ENCODE peak calls at places on chromosomes 3 and 15, in five cellular contexts. I is right atrium auricular region; S is uterus; L is CD4-positive, alpha-beta T cell; W is left ventricle myocardium inferior. O is an unnamed sample.

GRCh38 chr15:68400066-68400456 is 31.9 kb downstream of the ITGA11 start:
- DNase-seq in I (no peak), S (no peak), L (no peak), W (no peak), O (no peak)

GRCh38 chr3:171825222-171825828 is 15.0 kb upstream of the PLD1 start:
- DNase-seq in I (no peak), S (peak), L (no peak), W (no peak), O (no peak)

GRCh38 chr3:46188708-46189107 is 19.4 kb downstream of the CCR1 start:
- DNase-seq in I (no peak), S (no peak), L (no peak), W (no peak), O (no peak)

GRCh38 chr3:177705976-177706866 is 508.9 kb upstream of the TBL1XR1 start:
- DNase-seq in I (peak), S (peak), L (no peak), W (peak), O (no peak)

GRCh38 chr15:60973637-60974415 is 255.3 kb downstream of the RORA start:
- DNase-seq in I (no peak), S (no peak), L (no peak), W (no peak), O (no peak)

GRCh38 chr3:175338775-175339535 is 479.8 kb downstream of the NAALADL2 start:
- DNase-seq in I (no peak), S (no peak), L (no peak), W (no peak), O (no peak)

GRCh38 chr3:101978348-101978747 is 129.0 kb downstream of the NFKBIZ start:
- DNase-seq in I (no peak), S (no peak), L (no peak), W (no peak), O (no peak)

GRCh38 chr3:32646761-32647160 is 38.2 kb upstream of the CNOT10 start:
- DNase-seq in I (no peak), S (no peak), L (no peak), W (no peak), O (no peak)

GRCh38 chr15:83310521-83311456 is 26.3 kb upstream of the BNC1 start:
- DNase-seq in I (no peak), S (no peak), L (no peak), W (no peak), O (no peak)

GRCh38 chr3:127411083-127411727 is 123.4 kb upstream of the PRR20G start:
- DNase-seq in I (peak), S (no peak), L (no peak), W (no peak), O (no peak)

GRCh38 chr3:150237490-150237889 is 170.6 kb upstream of the TSC22D2 start:
- DNase-seq in I (no peak), S (peak), L (no peak), W (no peak), O (no peak)

GRCh38 chr3:133930341-133930933 is 34.8 kb upstream of the RAB6B start:
- DNase-seq in I (peak), S (no peak), L (no peak), W (no peak), O (peak)

GRCh38 chr3:4729061-4729973 is 236.2 kb downstream of the ITPR1 start:
- DNase-seq in I (no peak), S (no peak), L (no peak), W (no peak), O (no peak)

GRCh38 chr3:195185574-195185973 is 85.4 kb downstream of the XXYLT1 start:
- DNase-seq in I (no peak), S (peak), L (no peak), W (no peak), O (peak)

GRCh38 chr3:30752961-30753360 is 141.5 kb downstream of the GADL1 start:
- DNase-seq in I (no peak), S (no peak), L (no peak), W (no peak), O (peak)

GRCh38 chr15:88813960-88814359 is 10.7 kb downstream of the ACAN start:
- DNase-seq in I (no peak), S (no peak), L (no peak), W (no peak), O (no peak)

GRCh38 chr3:161142486-161142885 is 37.3 kb upstream of the B3GALNT1 start:
- DNase-seq in I (no peak), S (no peak), L (no peak), W (no peak), O (no peak)

GRCh38 chr3:13505147-13506130 is 25.3 kb downstream of the HDAC11 start:
- DNase-seq in I (no peak), S (no peak), L (no peak), W (no peak), O (no peak)

GRCh38 chr15:70354260-70354894 is 256.7 kb upstream of the TLE3 start:
- DNase-seq in I (peak), S (no peak), L (no peak), W (no peak), O (no peak)

GRCh38 chr15:87633471-87633870 is 623.1 kb downstream of the NTRK3 start:
- DNase-seq in I (no peak), S (no peak), L (no peak), W (no peak), O (no peak)

GRCh38 chr3:130894130-130894872 is 417 bp downstream of the ATP2C1 start:
- DNase-seq in I (peak), S (peak), L (peak), W (peak), O (no peak)

GRCh38 chr3:169146112-169146665 is 517.3 kb downstream of the MECOM start:
- DNase-seq in I (peak), S (peak), L (no peak), W (peak), O (no peak)

GRCh38 chr3:187295635-187296034 is 4.1 kb upstream of the MASP1 start:
- DNase-seq in I (no peak), S (no peak), L (no peak), W (no peak), O (no peak)

GRCh38 chr3:32961189-32961715 is 9.8 kb downstream of the CCR4 start:
- DNase-seq in I (no peak), S (no peak), L (no peak), W (no peak), O (no peak)

GRCh38 chr3:5732081-5732480 is 544.6 kb downstream of the EDEM1 start:
- DNase-seq in I (no peak), S (no peak), L (no peak), W (no peak), O (no peak)

GRCh38 chr3:134387293-134387692 is 13.0 kb upstream of the AMOTL2 start:
- DNase-seq in I (no peak), S (no peak), L (no peak), W (no peak), O (no peak)

GRCh38 chr3:43759297-43759782 is 68.6 kb downstream of the ABHD5 start:
- DNase-seq in I (no peak), S (no peak), L (no peak), W (peak), O (no peak)

GRCh38 chr3:55169608-55170010 is 241.8 kb upstream of the LRTM1 start:
- DNase-seq in I (no peak), S (peak), L (no peak), W (no peak), O (no peak)

GRCh38 chr3:129016366-129016724 is 15.2 kb downstream of the EFCC1 start:
- DNase-seq in I (no peak), S (no peak), L (peak), W (no peak), O (no peak)

GRCh38 chr3:125591116-125591755 is 4.1 kb downstream of the OSBPL11 start:
- DNase-seq in I (no peak), S (no peak), L (no peak), W (no peak), O (no peak)

GRCh38 chr3:30779686-30780287 is 114.7 kb downstream of the GADL1 start:
- DNase-seq in I (no peak), S (no peak), L (no peak), W (no peak), O (no peak)

GRCh38 chr3:129502641-129503386 is 25.6 kb upstream of the RHO start:
- DNase-seq in I (no peak), S (no peak), L (no peak), W (peak), O (no peak)

GRCh38 chr3:14565791-14566588 is 25.8 kb upstream of the GRIP2 start:
- DNase-seq in I (no peak), S (no peak), L (no peak), W (no peak), O (peak)

GRCh38 chr3:150335631-150336030 is 72.5 kb upstream of the TSC22D2 start:
- DNase-seq in I (no peak), S (no peak), L (no peak), W (no peak), O (no peak)

GRCh38 chr3:179653777-179654117 is 907 bp downstream of the USP13 start:
- DNase-seq in I (no peak), S (no peak), L (peak), W (peak), O (no peak)

GRCh38 chr15:75694241-75695182 is 18.1 kb downstream of the CSPG4 start:
- DNase-seq in I (peak), S (peak), L (no peak), W (peak), O (no peak)
- TF ChIP-seq CTCF in I (peak), S (peak), L (no peak), W (peak), O (no peak)

GRCh38 chr3:25861566-25861965 is 71.7 kb downstream of the OXSM start:
- DNase-seq in I (no peak), S (no peak), L (no peak), W (no peak), O (no peak)

GRCh38 chr3:25863011-25863415 is 73.1 kb downstream of the OXSM start:
- DNase-seq in I (no peak), S (no peak), L (no peak), W (no peak), O (no peak)

DNA sequence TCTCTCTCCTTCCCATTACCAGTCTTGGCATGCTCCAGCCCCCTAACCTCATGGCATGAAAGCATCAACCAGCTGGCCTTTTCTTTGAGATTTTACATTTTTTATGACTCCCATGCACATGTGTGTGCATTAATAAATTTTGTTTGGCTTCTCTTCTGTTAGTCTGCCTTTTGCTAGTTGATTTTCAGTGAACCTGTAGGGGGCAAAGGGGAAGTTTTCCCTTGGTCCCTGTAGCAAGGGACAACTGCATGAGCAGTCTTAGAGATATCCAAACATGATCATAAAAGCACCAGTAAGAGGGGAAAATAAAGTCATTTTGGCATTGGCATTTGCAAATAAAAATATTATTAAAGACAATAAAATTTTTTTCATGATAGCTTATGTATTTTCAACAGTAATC is 73.7 kb downstream of the OXSM start:
- DNase-seq in I (no peak), S (no peak), L (no peak), W (no peak), O (no peak)
- TF ChIP-seq CTCF in I (no peak), S (no peak), L (no peak), W (no peak), O (no peak)

GRCh38 chr3:136831461-136831860 is 12.5 kb downstream of the SLC35G2 start:
- DNase-seq in I (no peak), S (no peak), L (no peak), W (no peak), O (no peak)
- TF ChIP-seq CTCF in I (no peak), S (no peak), L (no peak), W (no peak), O (no peak)

DNA sequence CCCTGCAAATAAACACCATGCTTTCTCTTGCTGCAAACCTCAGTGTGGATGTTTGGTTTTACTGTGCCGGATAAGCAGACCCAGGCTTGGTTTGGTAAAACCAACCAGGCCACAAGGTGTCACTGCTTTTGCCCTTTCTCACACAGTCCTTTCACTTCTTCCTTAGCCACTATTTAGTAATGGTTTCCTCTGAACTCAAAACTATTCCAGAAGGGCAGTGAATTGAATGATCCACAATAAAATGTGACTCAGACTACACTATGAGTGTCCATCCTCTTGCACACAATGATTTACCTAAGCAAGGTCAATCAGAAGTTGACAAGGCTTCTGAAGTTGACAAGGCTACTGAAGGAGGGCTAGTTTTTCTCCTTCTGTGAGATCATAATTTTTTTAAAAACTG is 552.4 kb upstream of the CCDC54 start:
- DNase-seq in I (no peak), S (no peak), L (no peak), W (no peak), O (no peak)
- TF ChIP-seq CTCF in I (no peak), S (no peak), L (no peak), W (peak), O (peak)

DNA sequence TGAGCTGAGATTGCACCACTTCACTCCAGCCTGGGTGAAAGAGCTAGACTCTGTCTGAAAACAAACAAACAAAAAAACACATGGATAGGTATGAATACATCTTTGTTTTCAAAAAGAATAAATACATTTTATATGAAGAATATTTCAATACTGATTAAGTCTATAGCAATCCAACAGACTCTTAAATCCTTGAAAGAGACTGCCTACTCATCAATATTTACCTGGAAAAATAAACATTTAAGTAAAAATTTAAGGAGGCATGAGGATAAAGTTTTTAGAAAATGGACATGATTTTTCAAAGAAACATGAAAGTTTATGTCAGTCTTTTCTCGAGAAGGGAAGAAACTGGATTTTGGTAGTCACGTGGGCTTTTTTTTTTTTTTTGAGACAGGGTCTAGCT is 5.4 kb downstream of the NKIRAS1 start:
- DNase-seq in I (no peak), S (no peak), L (no peak), W (no peak), O (no peak)
- TF ChIP-seq CTCF in I (no peak), S (no peak), L (no peak), W (no peak), O (no peak)

GRCh38 chr3:71961378-71961777 is 176.4 kb upstream of the PROK2 start:
- DNase-seq in I (no peak), S (no peak), L (no peak), W (no peak), O (no peak)

GRCh38 chr3:71955549-71956373 is 170.8 kb upstream of the PROK2 start:
- DNase-seq in I (peak), S (peak), L (no peak), W (peak), O (no peak)

GRCh38 chr3:71958533-71958932 is 173.6 kb upstream of the PROK2 start:
- DNase-seq in I (no peak), S (no peak), L (no peak), W (no peak), O (no peak)

GRCh38 chr3:71951842-71952241 is 166.9 kb upstream of the PROK2 start:
- DNase-seq in I (no peak), S (no peak), L (no peak), W (no peak), O (no peak)

DNA sequence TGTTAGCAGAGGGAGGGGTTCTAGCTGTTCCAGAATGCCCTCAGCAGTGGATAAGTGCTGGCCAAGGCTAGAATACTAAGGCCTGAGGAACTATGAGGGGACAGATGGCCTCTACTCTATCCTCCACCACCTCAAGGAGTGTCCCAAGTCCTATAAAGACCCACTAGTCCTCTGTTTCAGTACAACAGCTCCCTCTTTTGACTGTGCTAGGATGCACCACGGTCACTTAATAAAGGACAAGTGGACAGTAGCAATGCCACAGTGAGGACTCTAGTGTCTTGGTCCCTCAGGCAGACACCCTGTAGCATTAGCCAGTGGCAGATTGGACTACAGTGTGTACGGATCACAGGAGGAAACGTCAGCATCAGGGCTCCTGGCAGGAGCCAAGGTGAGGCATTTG is 171.8 kb upstream of the PROK2 start:
- DNase-seq in I (no peak), S (no peak), L (no peak), W (no peak), O (no peak)
- TF ChIP-seq CTCF in I (no peak), S (no peak), L (no peak), W (no peak), O (no peak)

DNA sequence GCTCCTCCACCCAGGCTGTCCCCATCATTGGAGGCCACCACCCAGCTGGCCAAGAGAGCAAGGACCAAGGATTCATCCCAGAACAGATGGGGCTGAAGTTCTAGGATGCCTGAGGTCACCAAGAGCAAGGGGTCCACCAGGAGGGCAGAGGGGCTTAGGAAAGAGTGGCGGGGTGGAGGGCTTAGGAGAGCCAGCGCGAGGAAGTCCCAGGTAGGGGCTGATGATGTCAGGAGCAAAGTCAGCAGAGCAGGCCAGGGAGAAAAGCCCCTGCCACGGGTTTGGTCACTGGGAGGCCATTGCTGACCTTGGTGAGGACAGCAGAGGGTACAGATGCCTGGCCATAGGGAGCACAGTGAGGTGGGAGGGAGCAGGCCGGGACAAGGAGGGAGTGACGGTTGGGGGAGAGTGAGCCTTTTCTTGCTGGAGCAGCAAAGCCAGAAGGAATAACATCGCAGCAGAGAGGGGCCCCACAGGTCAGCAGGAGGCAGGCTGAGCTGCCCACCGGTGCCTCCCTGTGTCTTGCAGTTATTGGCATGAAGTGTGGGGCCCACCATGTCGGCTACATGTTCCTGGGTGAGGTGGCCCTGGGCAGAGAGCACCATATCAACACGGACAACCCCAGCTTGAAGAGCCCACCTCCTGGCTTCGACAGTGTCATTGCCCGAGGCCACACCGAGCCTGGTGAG is 5.2 kb downstream of the PARP3 start:
- DNase-seq in I (no peak), S (no peak), L (no peak), W (no peak), O (no peak)
- TF ChIP-seq CTCF in I (no peak), S (no peak), L (no peak), W (no peak), O (no peak)

GRCh38 chr15:39646425-39646824 is 65.5 kb downstream of the THBS1 start:
- DNase-seq in I (no peak), S (no peak), L (no peak), W (no peak), O (no peak)
- TF ChIP-seq CTCF in I (no peak), S (no peak), L (no peak), W (no peak), O (no peak)

O was measured in HL-60.